ENCODE peak calls at places on chromosomes 4 and X, in ten cellular contexts. N, A, S, D, L, Z, G, H, E and X are unnamed samples.
A peak's percentile ranks its signal among the peaks of the same experiment; 100 is the strongest.

GRCh38 chrX:103253608-103254007 is 1.3 kb downstream of the TCEAL8 start:
- DNase-seq in Z (no peak), D (no peak), S (peak; percentile 0), L (no peak), G (no peak), E (no peak), N (no peak), A (peak; percentile 23), H (peak; percentile 20), X (no peak)

GRCh38 chr4:40547446-40548132 is 82.1 kb downstream of the RBM47 start:
- DNase-seq in L (no peak), S (no peak), G (no peak), H (no peak), D (no peak), N (no peak), E (no peak), Z (no peak), A (no peak), X (no peak)

GRCh38 chr4:122152699-122153328 is 683 bp downstream of the BLTP1 start:
- DNase-seq in H (peak; percentile 33), Z (peak; percentile 21), S (peak; percentile 33), G (peak; percentile 54), N (peak; percentile 32), E (peak; percentile 9), A (peak; percentile 40), L (peak; percentile 69), D (peak; percentile 41), X (peak; percentile 17)

GRCh38 chr4:162499478-162499877 is 335.7 kb upstream of the FSTL5 start:
- DNase-seq in H (no peak), S (no peak), A (peak; percentile 2), L (no peak), D (no peak), G (no peak), N (no peak), Z (peak; percentile 8), E (no peak), X (no peak)

GRCh38 chr4:157079441-157079840 is 3.5 kb downstream of the GLRB start:
- DNase-seq in D (no peak), Z (no peak), L (no peak), G (no peak), A (no peak), H (no peak), N (no peak), E (no peak), S (no peak), X (no peak)

GRCh38 chr4:108033348-108033747 is 43.7 kb downstream of the HADH start:
- DNase-seq in N (no peak), G (no peak), L (no peak), H (no peak), E (no peak), A (no peak), Z (no peak), S (no peak), D (no peak), X (no peak)

GRCh38 chrX:152220612-152221011 is 82.2 kb upstream of the MAGEA10 start:
- DNase-seq in E (peak; percentile 5), A (no peak), G (no peak), S (peak; percentile 1), Z (peak; percentile 68), L (no peak), N (peak; percentile 80), D (no peak), H (no peak), X (no peak)

GRCh38 chr4:121946644-121947043 is 5.2 kb downstream of the TRPC3 start:
- DNase-seq in H (no peak), A (no peak), E (no peak), S (no peak), D (no peak), G (no peak), L (no peak), Z (no peak), N (no peak), X (no peak)

GRCh38 chr4:186725422-186726149 is 1.9 kb upstream of the FAT1 start:
- DNase-seq in A (peak; percentile 91), E (peak; percentile 86), H (peak; percentile 88), L (no peak), G (peak; percentile 87), S (peak; percentile 91), N (peak; percentile 77), Z (peak; percentile 92), D (no peak), X (peak; percentile 58)

GRCh38 chr4:4574792-4575191 is 32.9 kb upstream of the STX18 start:
- DNase-seq in Z (peak; percentile 40), N (peak; percentile 25), G (peak; percentile 74), H (peak; percentile 87), L (no peak), S (peak; percentile 91), E (peak; percentile 48), D (peak; percentile 32), A (peak; percentile 98), X (no peak)

GRCh38 chrX:30530591-30530990 is 47.0 kb downstream of the TASL start:
- DNase-seq in G (no peak), H (peak; percentile 29), A (peak; percentile 43), L (no peak), S (no peak), Z (peak; percentile 63), N (peak; percentile 17), E (no peak), D (no peak), X (no peak)

GRCh38 chr4:82559735-82560120 is 2.1 kb downstream of the TMEM150C start:
- DNase-seq in D (no peak), Z (no peak), N (no peak), H (no peak), A (no peak), L (no peak), S (no peak), G (no peak), E (no peak), X (no peak)

GRCh38 chr4:82567444-82567843 is 5.7 kb upstream of the TMEM150C start:
- DNase-seq in H (no peak), N (no peak), L (no peak), S (no peak), E (no peak), Z (no peak), A (no peak), D (no peak), G (no peak), X (no peak)

GRCh38 chr4:82560853-82561744 is 689 bp downstream of the TMEM150C start:
- DNase-seq in Z (no peak), E (no peak), A (no peak), H (no peak), L (no peak), N (no peak), G (no peak), D (no peak), S (no peak), X (peak; percentile 14)

GRCh38 chr4:82562553-82562854 is 716 bp upstream of the TMEM150C start:
- DNase-seq in H (no peak), Z (no peak), N (no peak), S (no peak), A (no peak), G (no peak), L (no peak), D (no peak), E (no peak), X (no peak)

DNA sequence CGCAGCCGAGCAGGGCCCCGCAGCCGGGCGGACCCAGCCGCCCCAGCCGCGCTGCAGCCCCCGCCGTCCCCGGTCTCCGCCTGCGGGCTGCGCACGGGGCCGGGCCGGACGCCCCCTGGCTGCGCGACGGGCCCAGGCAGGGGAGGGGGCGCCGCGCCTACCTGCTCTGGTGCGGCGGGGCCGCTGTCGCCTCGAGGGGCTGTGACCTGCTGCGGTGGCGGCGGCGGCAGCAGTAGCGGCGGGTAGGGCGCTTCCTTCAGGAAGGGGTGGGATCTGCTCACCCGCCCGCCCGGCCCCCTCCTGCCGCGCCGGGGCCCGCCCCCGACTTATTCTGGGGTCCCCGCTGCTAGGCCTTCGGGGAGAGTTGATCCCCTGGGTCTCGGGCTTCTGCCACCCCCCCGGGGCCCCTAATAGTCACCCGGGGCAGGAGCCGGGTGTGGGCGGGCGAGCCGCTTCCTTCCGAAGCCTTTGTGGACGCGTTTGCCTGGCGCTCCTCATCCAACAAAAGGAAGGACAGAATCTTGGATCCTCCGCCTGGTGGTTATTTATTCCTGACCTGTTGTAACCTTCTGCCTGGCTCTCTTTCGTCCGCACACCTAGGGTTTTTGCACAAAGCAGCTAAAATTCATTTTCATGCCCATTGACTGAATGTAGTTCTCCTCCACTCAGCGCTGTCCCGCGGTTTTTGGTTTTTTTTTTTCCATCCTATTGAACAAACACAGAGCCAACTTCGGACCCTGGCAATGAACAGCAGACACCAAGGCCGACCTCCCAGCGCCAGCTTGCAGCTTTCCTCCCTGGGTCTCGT is at the start of gene TMEM150C:
- DNase-seq in A (peak; percentile 39), N (no peak), S (peak; percentile 5), G (peak; percentile 26), Z (peak; percentile 27), L (peak; percentile 6), D (no peak), H (peak; percentile 33), E (peak; percentile 48), X (peak; percentile 62)
- TF ChIP-seq CTCF in A (no peak), N (no peak), S (peak; percentile 16), G (no peak), Z (no peak), L (no peak), D (no peak), H (no peak), E (no peak), X (peak; percentile 46)

GRCh38 chrX:39629001-39629400 is 468.8 kb downstream of the BCOR start:
- DNase-seq in Z (no peak), A (no peak), L (no peak), D (no peak), S (no peak), E (no peak), N (no peak), G (no peak), H (no peak), X (no peak)
- TF ChIP-seq CTCF in Z (no peak), A (no peak), L (no peak), D (no peak), S (no peak), E (no peak), N (no peak), G (no peak), H (no peak), X (no peak)

GRCh38 chr4:98113005-98113404 is 30.3 kb downstream of the STPG2 start:
- DNase-seq in Z (peak; percentile 45), G (no peak), L (peak; percentile 27), E (peak; percentile 20), N (peak; percentile 17), D (no peak), S (peak; percentile 33), A (peak; percentile 44), H (peak; percentile 42), X (no peak)
- TF ChIP-seq CTCF in Z (peak; percentile 49), G (no peak), L (peak; percentile 9), E (no peak), N (peak; percentile 42), D (no peak), S (peak; percentile 30), A (peak; percentile 26), H (peak; percentile 23), X (peak; percentile 37)

DNA sequence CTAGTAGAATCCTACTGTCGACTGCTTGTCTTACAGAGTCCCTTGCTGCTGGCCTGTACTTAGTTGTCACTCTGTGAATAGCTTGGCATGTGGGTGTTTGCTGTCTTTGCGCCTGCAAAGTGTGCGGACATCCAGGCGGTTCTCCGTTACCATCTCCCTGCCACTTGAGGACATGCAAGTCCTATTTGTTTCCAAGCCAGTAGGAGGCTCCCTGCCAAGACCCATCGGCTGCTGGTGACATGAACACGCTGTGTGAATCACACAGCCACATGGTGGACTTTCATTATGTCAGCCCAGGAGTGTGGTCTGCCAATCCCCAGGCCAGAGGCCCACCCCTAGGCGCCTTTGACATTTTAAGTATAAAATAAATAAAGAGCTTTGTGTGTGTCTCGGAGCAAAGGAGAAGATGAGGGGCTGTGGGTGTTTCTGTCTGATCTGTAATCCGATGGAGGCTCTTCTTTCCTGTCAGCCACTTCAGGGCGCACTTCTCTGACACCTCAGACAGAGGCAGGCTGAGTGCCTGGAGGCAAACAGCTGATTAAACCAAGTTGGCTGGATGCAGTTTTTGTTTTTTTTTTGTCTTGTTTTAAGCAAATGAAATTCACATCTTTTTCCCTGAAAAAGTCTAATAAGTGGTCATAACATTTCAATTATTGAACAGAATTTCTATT is 51.5 kb downstream of the ALPK1 start:
- DNase-seq in N (peak; percentile 76), Z (peak; percentile 86), D (no peak), L (peak; percentile 32), A (peak; percentile 82), H (peak; percentile 80), S (peak; percentile 67), E (peak; percentile 63), G (peak; percentile 35), X (no peak)
- TF ChIP-seq CTCF in N (peak; percentile 31), Z (peak; percentile 64), D (no peak), L (no peak), A (peak; percentile 32), H (peak; percentile 38), S (peak; percentile 23), E (no peak), G (no peak), X (peak; percentile 20)